ENCODE peak calls at places on chromosomes 11 and 22, in ten cellular contexts. T, N, H, W, E, Z, V, U, J and G are unnamed samples.

GRCh38 chr11:126712017-126712625 is 288.4 kb downstream of the KIRREL3 start:
- DNase-seq in T (no peak), N (no peak), H (no peak), W (no peak), E (no peak), Z (no peak), V (no peak), U (no peak), J (no peak), G (no peak)

GRCh38 chr11:17695454-17696441 is 23.6 kb upstream of the MYOD1 start:
- DNase-seq in T (no peak), N (no peak), H (no peak), W (no peak), E (no peak), Z (no peak), V (no peak), U (no peak), J (no peak), G (no peak)

GRCh38 chr22:19042285-19043110 is 79.7 kb downstream of the DGCR2 start:
- DNase-seq in T (no peak), N (no peak), H (no peak), W (no peak), E (no peak), Z (no peak), V (no peak), U (no peak), J (no peak), G (no peak)

GRCh38 chr22:37175414-37176144 is 12.5 kb downstream of the C1QTNF6 start:
- DNase-seq in T (no peak), N (no peak), H (no peak), W (no peak), E (no peak), Z (no peak), V (no peak), U (no peak), J (no peak), G (no peak)

GRCh38 chr11:10669258-10670033 is 24.1 kb downstream of the IRAG1 start:
- DNase-seq in T (no peak), N (peak; percentile 75), H (no peak), W (no peak), E (no peak), Z (peak; percentile 41), V (no peak), U (no peak), J (no peak), G (no peak)

GRCh38 chr11:95599959-95600586 is 189.5 kb downstream of the FAM76B start:
- DNase-seq in T (no peak), N (no peak), H (no peak), W (no peak), E (no peak), Z (no peak), V (no peak), U (no peak), J (no peak), G (peak; percentile 29)

GRCh38 chr22:43980996-43981395 is 25.8 kb downstream of the SAMM50 start:
- DNase-seq in T (no peak), N (no peak), H (no peak), W (no peak), E (no peak), Z (no peak), V (no peak), U (no peak), J (no peak), G (no peak)

GRCh38 chr11:99693941-99694492 is 673.3 kb downstream of the CNTN5 start:
- DNase-seq in T (no peak), N (peak; percentile 50), H (no peak), W (no peak), E (peak; percentile 8), Z (no peak), V (no peak), U (no peak), J (no peak), G (no peak)

GRCh38 chr11:126594921-126595367 is 239.5 kb downstream of the ST3GAL4 start:
- DNase-seq in T (no peak), N (no peak), H (no peak), W (no peak), E (no peak), Z (no peak), V (no peak), U (no peak), J (no peak), G (no peak)

GRCh38 chr11:109789911-109790310 is 303.3 kb upstream of the ZC3H12C start:
- DNase-seq in T (no peak), N (peak; percentile 62), H (no peak), W (no peak), E (no peak), Z (no peak), V (no peak), U (no peak), J (no peak), G (no peak)

GRCh38 chr11:67438121-67438902 is 830 bp upstream of the PTPRCAP start:
- DNase-seq in T (no peak), N (no peak), H (no peak), W (peak; percentile 85), E (no peak), Z (no peak), V (no peak), U (peak; percentile 88), J (peak; percentile 81), G (peak; percentile 85)

GRCh38 chr22:42500164-42500835 is 19.3 kb downstream of the RRP7A start:
- DNase-seq in T (no peak), N (peak; percentile 56), H (peak; percentile 64), W (peak; percentile 81), E (peak; percentile 85), Z (peak; percentile 44), V (peak; percentile 75), U (peak; percentile 86), J (peak; percentile 90), G (peak; percentile 84)

GRCh38 chr11:123494195-123495050 is 64.4 kb downstream of the GRAMD1B start:
- DNase-seq in T (no peak), N (peak; percentile 77), H (no peak), W (no peak), E (no peak), Z (peak; percentile 24), V (no peak), U (no peak), J (no peak), G (no peak)

GRCh38 chr11:134200688-134201087 is 23.1 kb downstream of the NCAPD3 start:
- DNase-seq in T (no peak), N (no peak), H (no peak), W (no peak), E (no peak), Z (no peak), V (no peak), U (no peak), J (no peak), G (no peak)

GRCh38 chr22:38017272-38017920 is 33.0 kb upstream of the SOX10 start:
- DNase-seq in T (no peak), N (peak; percentile 51), H (no peak), W (no peak), E (no peak), Z (peak; percentile 95), V (no peak), U (no peak), J (no peak), G (no peak)

GRCh38 chr22:23789638-23790037 is 2.9 kb downstream of the SMARCB1 start:
- DNase-seq in T (no peak), N (no peak), H (no peak), W (no peak), E (no peak), Z (no peak), V (no peak), U (no peak), J (peak; percentile 38), G (no peak)

GRCh38 chr22:45976351-45977002 is 485 bp downstream of the WNT7B start:
- DNase-seq in T (no peak), N (no peak), H (no peak), W (no peak), E (no peak), Z (no peak), V (no peak), U (no peak), J (no peak), G (no peak)

GRCh38 chr22:20437253-20438065 is at the start of gene SCARF2:
- DNase-seq in T (peak; percentile 68), N (peak; percentile 71), H (no peak), W (no peak), E (no peak), Z (no peak), V (no peak), U (no peak), J (no peak), G (no peak)

GRCh38 chr11:33500331-33500730 is 200.3 kb downstream of the C11orf91 start:
- DNase-seq in T (no peak), N (no peak), H (no peak), W (no peak), E (no peak), Z (no peak), V (no peak), U (no peak), J (no peak), G (no peak)

GRCh38 chr11:61555978-61556377 is 24.9 kb downstream of the SYT7 start:
- DNase-seq in T (no peak), N (no peak), H (no peak), W (no peak), E (no peak), Z (no peak), V (no peak), U (no peak), J (no peak), G (no peak)

GRCh38 chr11:102317099-102317767 is at the start of gene BIRC3:
- DNase-seq in T (peak; percentile 22), N (peak; percentile 95), H (peak; percentile 85), W (peak; percentile 94), E (peak; percentile 72), Z (peak; percentile 53), V (peak; percentile 98), U (peak; percentile 97), J (peak; percentile 98), G (peak; percentile 88)

GRCh38 chr22:17366830-17367229 is 2.4 kb upstream of the CECR2 start:
- DNase-seq in T (peak; percentile 37), N (peak; percentile 12), H (no peak), W (peak; percentile 28), E (peak; percentile 30), Z (peak; percentile 48), V (no peak), U (no peak), J (peak; percentile 67), G (peak; percentile 52)

GRCh38 chr11:11496879-11497278 is 124.9 kb downstream of the GALNT18 start:
- DNase-seq in T (no peak), N (no peak), H (no peak), W (no peak), E (no peak), Z (no peak), V (no peak), U (no peak), J (no peak), G (no peak)

GRCh38 chr11:3232956-3233355 is 739 bp upstream of the MRGPRE start:
- DNase-seq in T (no peak), N (no peak), H (no peak), W (no peak), E (no peak), Z (no peak), V (no peak), U (peak; percentile 29), J (no peak), G (no peak)

GRCh38 chr11:97751405-97751804 is 1269.3 kb upstream of the CNTN5 start:
- DNase-seq in T (no peak), N (no peak), H (no peak), W (no peak), E (no peak), Z (no peak), V (no peak), U (no peak), J (no peak), G (no peak)

GRCh38 chr11:93020248-93021088 is 51.0 kb downstream of the MTNR1B start:
- DNase-seq in T (no peak), N (peak; percentile 63), H (no peak), W (no peak), E (peak; percentile 8), Z (no peak), V (no peak), U (no peak), J (no peak), G (no peak)

GRCh38 chr22:19940536-19941364 is 822 bp upstream of the COMT start:
- DNase-seq in T (no peak), N (no peak), H (no peak), W (no peak), E (peak; percentile 28), Z (no peak), V (no peak), U (no peak), J (no peak), G (no peak)

GRCh38 chr22:22848364-22848866 is 39.2 kb upstream of the IGLL5 start:
- DNase-seq in T (peak; percentile 48), N (peak; percentile 47), H (peak; percentile 61), W (peak; percentile 79), E (peak; percentile 18), Z (no peak), V (peak; percentile 52), U (peak; percentile 83), J (peak; percentile 79), G (peak; percentile 79)